ENCODE peak calls at places on chromosomes 11 and 22, in nine cellular contexts. C is H1, Q is stomach, K is tibial nerve, M is suprapubic skin, L is ovary, H is SK-N-SH, U is K562, W is HepG2. B is an unnamed sample. For H3K36me3 and H3K4me1, the result is how much of the 10 kb centered on the place peaks cover.

GRCh38 chr22:20605328-20605727 is 97.9 kb downstream of the MED15 start:
- DNase-seq in L (no peak), M (no peak), U (no peak), Q (no peak), C (no peak), W (no peak), H (no peak), K (no peak), B (no peak)

GRCh38 chr11:1654388-1655167 is 25.0 kb downstream of the KRTAP5-5 start:
- DNase-seq in Q (no peak), C (no peak), L (no peak), H (peak), W (no peak), U (no peak), K (no peak), M (peak), B (no peak)

GRCh38 chr11:62122076-62122475 is 1.7 kb upstream of the INCENP start:
- DNase-seq in U (no peak), H (peak), M (no peak), K (no peak), Q (no peak), W (peak), L (no peak), C (no peak), B (no peak)

GRCh38 chr11:129331217-129331616 is 44.4 kb upstream of the BARX2 start:
- DNase-seq in Q (peak), W (peak), M (no peak), U (no peak), C (no peak), K (no peak), H (no peak), L (no peak), B (no peak)

GRCh38 chr11:27968461-27968860 is 139.5 kb downstream of the KIF18A start:
- DNase-seq in U (no peak), Q (no peak), L (no peak), W (no peak), M (no peak), H (no peak), C (no peak), K (no peak), B (no peak)

GRCh38 chr11:1938343-1939005 is 8.7 kb upstream of the MRPL23 start:
- DNase-seq in M (no peak), W (no peak), U (no peak), Q (no peak), K (no peak), C (peak), L (no peak), H (peak), B (peak)

GRCh38 chr11:112612283-112612849 is 348.9 kb upstream of the NCAM1 start:
- DNase-seq in H (peak), Q (no peak), M (no peak), L (no peak), K (no peak), W (no peak), U (no peak), C (no peak), B (no peak)

GRCh38 chr11:8610532-8611116 is 16.6 kb upstream of the STK33 start:
- DNase-seq in H (no peak), Q (no peak), W (no peak), K (no peak), U (no peak), L (no peak), M (no peak), C (no peak), B (no peak)

GRCh38 chr11:65078786-65079342 is 5.0 kb downstream of the CDCA5 start:
- DNase-seq in Q (no peak), C (no peak), L (no peak), K (no peak), H (peak), W (no peak), M (no peak), U (no peak), B (no peak)

GRCh38 chr11:18383388-18384156 is 10.8 kb upstream of the LDHA start:
- DNase-seq in W (peak), L (peak), Q (peak), C (no peak), H (peak), U (peak), M (peak), K (peak), B (peak)

GRCh38 chr22:27213766-27214581 is 556.6 kb downstream of the MIAT start:
- DNase-seq in L (peak), Q (no peak), K (peak), U (no peak), M (no peak), C (no peak), W (no peak), H (no peak), B (peak)

GRCh38 chr22:26722159-26722558 is 64.8 kb downstream of the MIAT start:
- DNase-seq in K (no peak), Q (no peak), C (no peak), M (no peak), U (no peak), W (no peak), H (no peak), L (no peak), B (no peak)

GRCh38 chr11:77287615-77288273 is 13.7 kb downstream of the GDPD4 start:
- DNase-seq in L (no peak), Q (no peak), M (no peak), K (no peak), U (no peak), H (no peak), C (no peak), W (no peak), B (no peak)

GRCh38 chr11:47215366-47215925 is 672 bp downstream of the DDB2 start:
- DNase-seq in L (no peak), W (peak), Q (no peak), M (no peak), K (no peak), C (no peak), H (no peak), U (peak), B (no peak)

GRCh38 chr11:79092791-79093313 is 348.0 kb downstream of the TENM4 start:
- DNase-seq in K (peak), W (no peak), M (no peak), C (no peak), U (no peak), L (peak), H (no peak), Q (no peak), B (peak)

GRCh38 chr11:47413351-47413750 is 5.0 kb downstream of the SLC39A13 start:
- DNase-seq in U (no peak), M (no peak), K (no peak), W (no peak), H (no peak), Q (no peak), C (no peak), L (no peak), B (no peak)

GRCh38 chr11:111905391-111905790 is 6.2 kb downstream of the CRYAB start:
- DNase-seq in H (no peak), C (no peak), U (no peak), L (no peak), K (no peak), W (no peak), M (no peak), Q (no peak), B (no peak)

GRCh38 chr11:118915941-118916841 is 9.5 kb downstream of the BCL9L start:
- DNase-seq in H (no peak), K (no peak), C (no peak), M (no peak), L (no peak), Q (no peak), U (no peak), W (no peak), B (peak)

GRCh38 chr11:75198278-75198948 is 42.2 kb upstream of the TPBGL start:
- DNase-seq in L (no peak), K (no peak), M (no peak), Q (no peak), W (no peak), H (no peak), C (no peak), U (no peak), B (peak)

GRCh38 chr22:38823076-38823475 is 20.8 kb downstream of the NPTXR start:
- DNase-seq in Q (no peak), L (no peak), M (no peak), W (no peak), K (no peak), C (no peak), U (no peak), H (no peak), B (peak)

GRCh38 chr22:27952779-27953178 is 33.7 kb upstream of the PITPNB start:
- DNase-seq in H (no peak), L (no peak), W (no peak), C (no peak), Q (no peak), M (no peak), U (no peak), K (no peak), B (no peak)

DNA sequence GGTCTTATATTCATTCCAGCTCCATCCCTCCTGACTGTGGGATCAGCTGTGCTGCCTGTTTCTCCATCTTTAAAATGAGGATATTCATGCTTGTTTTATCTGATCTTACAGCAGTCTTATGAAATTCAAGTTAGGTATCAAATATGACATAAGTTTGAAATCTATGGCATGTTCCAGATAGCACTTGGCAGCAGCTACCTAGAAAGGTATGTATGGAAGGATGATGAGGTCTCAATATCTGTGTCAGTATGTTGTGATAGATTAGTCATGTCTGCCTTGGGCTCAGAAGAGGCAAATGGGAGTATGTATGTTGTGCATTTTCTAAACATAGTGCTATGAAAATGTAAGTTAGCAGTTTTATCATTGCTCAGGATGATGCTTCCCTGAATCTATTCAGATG is 122.1 kb downstream of the NAV2 start:
- DNase-seq in L (no peak), M (no peak), W (no peak), H (no peak), K (no peak), Q (no peak), U (no peak), C (no peak), B (no peak)
- TF ChIP-seq EP300 in L (no peak), M (no peak), W (no peak), H (no peak), K (no peak), Q (no peak), U (no peak), C (no peak), B (no peak)

GRCh38 chr11:68916439-68916838 is 12.7 kb downstream of the IGHMBP2 start:
- DNase-seq in Q (no peak), C (no peak), W (no peak), K (no peak), L (no peak), H (no peak), M (no peak), U (no peak), B (peak)
- H3K36me3 ChIP-seq in Q (half or more), C (under half), W (half or more), K (half or more), L (under half), H (under half), M (half or more), U (half or more), B (under half)

DNA sequence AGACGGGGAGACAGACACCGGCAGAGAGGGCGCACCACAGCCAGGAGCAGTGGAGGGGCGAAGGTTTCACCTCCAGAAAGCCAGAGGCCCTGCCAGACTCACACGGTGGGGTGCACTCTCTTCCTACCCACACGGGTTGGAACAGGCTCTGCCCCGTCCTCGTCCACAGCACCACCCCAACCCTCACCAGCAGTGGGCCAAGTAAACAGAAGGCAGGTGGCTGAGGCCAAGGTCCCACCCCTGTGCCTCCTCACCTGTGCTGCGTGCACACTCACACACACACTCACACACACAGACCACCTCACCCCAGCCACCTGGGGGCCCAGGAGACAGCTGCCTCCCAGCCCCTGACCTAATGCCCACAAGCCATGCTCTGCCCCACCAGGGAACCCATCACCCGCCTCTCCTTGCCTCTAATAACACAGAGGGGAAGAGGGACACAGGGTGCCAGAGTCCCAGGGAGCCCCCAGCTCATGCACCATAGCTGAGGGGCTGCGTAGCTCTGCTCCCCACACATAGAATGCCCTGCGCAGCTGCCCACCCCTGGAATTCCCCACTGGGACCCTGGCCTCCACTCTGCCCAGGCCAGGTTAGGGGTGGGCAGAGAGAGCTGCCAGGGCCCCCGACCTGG is 3.1 kb downstream of the CYB5R3 start:
- DNase-seq in C (no peak), W (no peak), U (no peak), M (no peak), L (no peak), H (no peak), K (no peak), Q (peak), B (no peak)
- H3K4me1 ChIP-seq in C (under half), W (half or more), U (half or more), M (half or more), L (under half), H (under half), K (half or more), Q (half or more), B (under half)

DNA sequence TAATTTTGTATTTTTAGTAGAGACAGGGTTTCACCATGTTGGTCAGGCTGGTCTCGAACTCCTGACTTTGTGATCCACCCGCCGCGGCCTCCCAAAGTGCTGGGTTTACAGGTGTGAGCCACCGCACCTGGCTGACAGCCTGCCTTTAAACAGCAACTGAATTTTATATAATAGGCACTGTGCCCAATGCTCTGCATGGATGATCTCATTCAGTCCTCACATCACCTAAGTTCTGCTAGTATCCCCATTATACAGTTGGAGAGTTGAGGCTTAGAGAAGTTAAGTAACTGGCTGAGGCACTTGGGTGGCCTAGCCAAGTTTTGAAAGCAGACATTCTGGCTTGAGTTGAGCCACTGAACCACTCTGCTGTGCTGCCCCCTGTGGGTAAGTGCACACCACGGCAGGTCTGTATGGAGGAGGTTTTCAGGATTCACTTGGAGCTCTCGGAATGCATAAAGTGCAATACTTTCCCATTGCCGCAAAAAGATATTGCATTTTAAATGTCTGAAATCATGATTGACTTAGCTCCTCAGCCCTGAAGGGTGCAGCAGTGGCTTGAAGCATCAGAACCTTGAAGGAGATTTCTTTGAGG is 112.4 kb downstream of the LDLRAD3 start:
- DNase-seq in H (peak), W (no peak), K (no peak), Q (no peak), U (peak), C (peak), M (no peak), L (peak), B (no peak)
- TF ChIP-seq EP300 in H (no peak), W (no peak), K (no peak), Q (no peak), U (no peak), C (no peak), M (no peak), L (no peak), B (no peak)

DNA sequence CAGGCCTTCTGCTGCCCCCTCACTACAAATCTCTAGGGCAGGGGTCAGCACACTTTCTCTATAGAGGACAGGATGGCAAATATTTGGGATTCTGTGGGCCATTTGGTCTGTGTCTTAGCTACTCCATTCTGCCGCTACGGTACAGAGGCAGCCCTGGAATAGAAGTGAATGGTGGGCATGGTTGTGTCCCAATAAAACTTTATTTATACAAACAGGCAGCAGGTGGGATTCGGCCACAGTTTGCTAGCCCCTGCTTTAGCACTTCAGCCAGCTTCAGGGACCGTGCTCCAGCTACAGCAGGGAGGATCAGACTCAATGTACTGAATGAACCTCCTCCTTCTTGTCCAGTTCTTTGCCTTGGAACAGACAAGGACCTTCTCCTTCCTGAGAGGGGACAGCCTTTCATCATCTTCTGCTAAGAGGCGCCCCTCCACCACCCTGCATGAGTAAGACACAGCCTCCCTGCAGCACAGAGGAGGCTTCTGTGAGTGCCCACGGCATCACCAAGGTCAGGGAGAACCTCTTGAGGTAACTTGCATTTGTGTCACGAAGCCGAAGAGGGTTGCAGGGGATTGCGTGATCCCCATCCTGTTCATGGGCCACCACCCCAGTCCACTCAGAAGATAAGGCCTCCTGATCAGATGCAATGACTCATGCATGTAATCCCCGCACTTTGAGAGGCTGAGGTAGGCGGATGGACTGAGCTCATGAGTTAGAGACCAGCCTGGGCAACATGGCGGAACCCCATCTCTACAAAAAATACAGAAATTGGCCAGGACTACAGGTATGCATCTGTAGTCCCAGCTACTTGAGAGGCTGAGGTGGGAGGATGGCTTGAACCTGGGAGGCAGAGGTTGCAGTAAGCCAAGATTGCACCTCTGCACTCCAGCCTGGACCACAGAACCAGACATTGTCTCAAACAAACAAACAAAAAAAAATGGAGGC is 4.6 kb downstream of the C11orf24 start:
- DNase-seq in K (peak), U (peak), L (no peak), M (no peak), Q (no peak), W (no peak), H (no peak), C (no peak), B (no peak)
- H3K36me3 ChIP-seq in K (half or more), U (half or more), L (under half), M (half or more), Q (under half), W (half or more), H (under half), C (under half), B (half or more)